ENCODE peak calls at places on chromosomes 2 and 18, in ten cellular contexts. I is PC-9, K is cardiac muscle cell, D is HL-60, G is mesenchymal stem cell, S is GM12865, T is IMR-90, W is A549, Q is AG04450, P is spleen. F is an unnamed sample.

GRCh38 chr18:27223570-27224340 is 38.6 kb upstream of the CHST9 start:
- DNase-seq in I (no peak), K (no peak), D (no peak), G (no peak), S (no peak), T (no peak), W (no peak), Q (no peak), P (no peak), F (no peak)

GRCh38 chr18:64983497-64984238 is 767.1 kb upstream of the CDH7 start:
- DNase-seq in I (no peak), K (no peak), D (no peak), G (no peak), S (no peak), T (no peak), W (no peak), Q (no peak), P (peak), F (no peak)

GRCh38 chr2:174340400-174341300 is 5.9 kb downstream of the SP9 start:
- DNase-seq in I (no peak), K (no peak), D (no peak), G (peak), S (no peak), T (no peak), W (peak), Q (no peak), P (peak), F (no peak)

GRCh38 chr2:20064841-20065240 is 13.4 kb upstream of the LAPTM4A start:
- DNase-seq in I (no peak), K (no peak), D (no peak), G (no peak), S (no peak), T (no peak), W (no peak), Q (no peak), P (no peak), F (no peak)

GRCh38 chr2:30266051-30266621 is 34.8 kb downstream of the LBH start:
- DNase-seq in I (no peak), K (peak), D (no peak), G (peak), S (peak), T (no peak), W (no peak), Q (no peak), P (peak), F (peak)

GRCh38 chr2:235556086-235556485 is 62.2 kb downstream of the AGAP1 start:
- DNase-seq in I (no peak), K (no peak), D (no peak), G (no peak), S (no peak), T (no peak), W (no peak), Q (no peak), P (no peak), F (no peak)

GRCh38 chr18:24262097-24262496 is 123.2 kb downstream of the CABYR start:
- DNase-seq in I (no peak), K (no peak), D (no peak), G (peak), S (no peak), T (peak), W (no peak), Q (peak), P (no peak), F (no peak)

GRCh38 chr2:231780123-231780908 is 766 bp downstream of the PDE6D start:
- DNase-seq in I (no peak), K (peak), D (peak), G (peak), S (peak), T (peak), W (no peak), Q (no peak), P (peak), F (peak)

GRCh38 chr2:11102956-11103860 is 52.1 kb upstream of the SLC66A3 start:
- DNase-seq in I (no peak), K (no peak), D (no peak), G (no peak), S (no peak), T (no peak), W (no peak), Q (no peak), P (no peak), F (no peak)

GRCh38 chr2:37867166-37867565 is 57.9 kb upstream of the RMDN2 start:
- DNase-seq in I (no peak), K (no peak), D (no peak), G (no peak), S (no peak), T (no peak), W (no peak), Q (no peak), P (no peak), F (no peak)

GRCh38 chr18:10391506-10391905 is 62.9 kb upstream of the APCDD1 start:
- DNase-seq in I (no peak), K (no peak), D (no peak), G (no peak), S (peak), T (no peak), W (no peak), Q (no peak), P (no peak), F (no peak)
- H3K4me3 ChIP-seq in I (no peak), K (no peak), D (no peak), G (no peak), S (peak), T (no peak), W (no peak), Q (no peak), P (no peak), F (no peak)

DNA sequence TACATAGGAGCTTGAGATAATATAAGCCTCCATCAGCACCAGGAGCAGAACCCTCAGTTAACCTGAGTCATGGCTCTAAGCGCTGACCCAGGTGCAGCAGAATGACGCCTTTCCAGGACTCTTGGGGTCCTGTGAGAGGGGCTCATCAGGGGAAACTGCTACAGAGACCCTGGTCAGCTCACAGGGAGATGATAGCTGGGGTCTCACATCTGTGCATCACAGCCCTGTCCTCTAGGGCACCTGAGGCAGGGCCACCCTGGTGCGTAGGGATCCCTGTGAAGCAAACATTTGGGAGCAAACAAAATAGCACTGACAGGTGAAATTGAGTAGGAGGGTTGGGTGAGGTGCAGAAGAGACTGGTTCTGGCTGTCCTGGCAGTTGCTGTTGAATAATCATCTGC is 219.2 kb downstream of the SH3RF3 start:
- DNase-seq in I (no peak), K (no peak), D (no peak), G (no peak), S (no peak), T (no peak), W (no peak), Q (no peak), P (no peak), F (no peak)
- H3K4me3 ChIP-seq in I (no peak), K (no peak), D (no peak), G (no peak), S (no peak), T (no peak), W (no peak), Q (no peak), P (no peak), F (no peak)

GRCh38 chr18:50398947-50399346 is 24.1 kb downstream of the SKA1 start:
- DNase-seq in I (no peak), K (no peak), D (no peak), G (no peak), S (no peak), T (no peak), W (no peak), Q (no peak), P (no peak), F (no peak)

GRCh38 chr18:50401888-50402287 is 27.0 kb downstream of the SKA1 start:
- DNase-seq in I (peak), K (peak), D (no peak), G (no peak), S (no peak), T (peak), W (no peak), Q (no peak), P (no peak), F (peak)

GRCh38 chr18:50398099-50398498 is 23.3 kb downstream of the SKA1 start:
- DNase-seq in I (no peak), K (no peak), D (no peak), G (no peak), S (no peak), T (no peak), W (no peak), Q (no peak), P (no peak), F (no peak)

GRCh38 chr18:50399582-50399981 is 24.7 kb downstream of the SKA1 start:
- DNase-seq in I (no peak), K (no peak), D (no peak), G (no peak), S (no peak), T (no peak), W (no peak), Q (no peak), P (no peak), F (no peak)

GRCh38 chr18:50401334-50401733 is 26.5 kb downstream of the SKA1 start:
- DNase-seq in I (no peak), K (no peak), D (no peak), G (no peak), S (no peak), T (no peak), W (no peak), Q (no peak), P (no peak), F (no peak)
- H3K4me3 ChIP-seq in I (no peak), K (no peak), D (no peak), G (no peak), S (no peak), T (no peak), W (no peak), Q (no peak), P (no peak), F (no peak)

DNA sequence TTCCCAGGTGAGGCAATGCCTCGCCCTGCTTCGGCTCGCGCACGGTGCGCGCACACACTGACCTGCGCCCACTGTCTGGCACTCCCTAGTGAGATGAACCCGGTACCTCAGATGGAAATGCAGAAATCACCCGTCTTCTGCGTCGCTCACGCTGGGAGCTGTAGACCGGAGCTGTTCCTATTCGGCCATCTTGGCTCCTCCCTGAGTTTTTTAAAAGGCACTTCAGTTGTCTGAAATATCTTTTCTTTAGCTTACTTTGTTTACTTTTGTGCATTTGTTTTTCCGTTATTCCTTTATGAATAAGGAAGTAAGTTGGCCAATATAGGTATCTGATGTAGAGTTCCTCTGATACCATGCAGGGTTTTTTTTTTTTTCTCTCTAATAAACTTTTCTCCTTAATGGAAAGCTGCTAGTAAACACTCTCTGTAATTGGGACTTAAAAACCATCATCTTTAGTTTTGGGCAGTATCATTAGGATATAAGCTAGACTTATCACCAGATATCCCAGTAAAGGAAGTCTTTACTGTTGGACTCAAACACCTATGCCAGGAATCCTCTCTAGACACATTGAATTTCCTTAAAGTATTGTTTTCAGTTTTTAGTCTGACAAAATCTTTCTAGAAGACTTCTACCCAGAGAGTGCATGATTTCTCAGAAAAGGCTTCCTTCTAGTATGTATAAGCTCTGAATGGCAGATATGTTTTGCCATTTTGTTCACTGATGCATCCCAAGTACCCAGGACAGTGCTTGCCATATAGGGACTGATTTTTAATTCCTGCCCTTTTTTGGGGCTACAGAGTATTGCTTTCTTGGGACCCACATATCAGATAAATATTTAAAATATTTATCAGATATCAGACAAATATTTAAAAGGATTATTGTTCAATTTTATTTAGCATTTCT is 35.8 kb upstream of the DYSF start:
- DNase-seq in I (peak), K (no peak), D (no peak), G (peak), S (peak), T (no peak), W (peak), Q (no peak), P (no peak), F (no peak)
- H3K4me3 ChIP-seq in I (peak), K (peak), D (no peak), G (no peak), S (peak), T (no peak), W (peak), Q (no peak), P (no peak), F (no peak)

F was measured in small intestine.